ENCODE peak calls at places on chromosomes 13 and 19, in nine cellular contexts. F, C, W, H, B, T, G, S and U are unnamed samples.
A peak's percentile ranks its signal among the peaks of the same experiment; 100 is the strongest.

GRCh38 chr13:61086052-61086451 is 329.6 kb downstream of the PCDH20 start:
- DNase-seq in S (no peak), T (no peak), W (no peak), B (no peak), G (no peak), C (peak; percentile 19), H (no peak), F (no peak), U (no peak)

GRCh38 chr13:23701646-23702045 is 131.4 kb downstream of the TNFRSF19 start:
- DNase-seq in F (no peak), S (peak; percentile 92), C (no peak), H (no peak), T (peak; percentile 5), B (peak; percentile 85), G (no peak), W (no peak), U (no peak)

GRCh38 chr19:11405846-11406643 is 13.1 kb downstream of the RGL3 start:
- DNase-seq in F (no peak), H (no peak), C (peak; percentile 62), W (peak; percentile 33), S (no peak), B (no peak), T (no peak), G (no peak), U (no peak)

GRCh38 chr19:38320969-38321339 is 1.3 kb downstream of the KCNK6 start:
- DNase-seq in T (no peak), W (no peak), G (no peak), S (no peak), H (no peak), C (no peak), F (no peak), B (no peak), U (no peak)

GRCh38 chr13:114225610-114226009 is 9.1 kb upstream of the CDC16 start:
- DNase-seq in B (no peak), G (no peak), H (no peak), C (no peak), F (no peak), T (no peak), W (no peak), S (no peak), U (no peak)

GRCh38 chr19:32688315-32688714 is 3.3 kb upstream of the NUDT19 start:
- DNase-seq in H (no peak), W (no peak), T (no peak), B (no peak), S (no peak), F (no peak), C (no peak), G (no peak), U (no peak)

GRCh38 chr19:5624154-5624663 is 1.3 kb downstream of the SAFB start:
- DNase-seq in B (peak; percentile 22), H (peak; percentile 48), G (no peak), F (peak; percentile 42), T (peak; percentile 48), C (peak; percentile 25), W (no peak), S (no peak), U (no peak)

GRCh38 chr13:30730526-30730925 is 4.8 kb upstream of the ALOX5AP start:
- DNase-seq in G (no peak), F (no peak), B (no peak), T (no peak), W (no peak), H (peak; percentile 46), S (no peak), C (peak; percentile 63), U (no peak)

GRCh38 chr19:40506099-40506498 is 39.3 kb downstream of the SPTBN4 start:
- DNase-seq in W (no peak), H (no peak), S (no peak), B (no peak), C (no peak), T (no peak), G (no peak), F (no peak), U (no peak)

GRCh38 chr19:39408392-39409206 is 2.0 kb downstream of the ZFP36 start:
- DNase-seq in G (peak; percentile 59), S (no peak), W (no peak), H (no peak), F (no peak), T (no peak), B (peak; percentile 21), C (no peak), U (no peak)

GRCh38 chr13:39777527-39778061 is 122.1 kb downstream of the COG6 start:
- DNase-seq in B (no peak), F (no peak), T (peak; percentile 44), G (no peak), C (peak; percentile 73), H (no peak), W (peak; percentile 18), S (no peak), U (no peak)

GRCh38 chr19:13938361-13939027 is at the start of gene PODNL1:
- DNase-seq in H (no peak), T (no peak), F (no peak), C (no peak), G (no peak), B (no peak), S (no peak), W (no peak), U (no peak)

GRCh38 chr13:61664821-61665705 is 249.4 kb upstream of the PCDH20 start:
- DNase-seq in G (no peak), B (no peak), W (no peak), C (peak; percentile 55), S (no peak), T (no peak), F (no peak), H (no peak), U (no peak)

GRCh38 chr13:51453308-51453958 is 597 bp upstream of the INTS6 start:
- DNase-seq in S (peak; percentile 77), T (peak; percentile 88), C (no peak), H (peak; percentile 55), F (no peak), G (peak; percentile 81), B (peak; percentile 85), W (peak; percentile 67), U (peak; percentile 94)

GRCh38 chr19:35642312-35642711 is 767 bp downstream of the ETV2 start:
- DNase-seq in W (no peak), F (no peak), B (no peak), C (peak; percentile 33), T (no peak), H (no peak), G (no peak), S (no peak), U (no peak)

GRCh38 chr13:67736646-67737420 is 506.7 kb upstream of the PCDH9 start:
- DNase-seq in H (no peak), F (peak; percentile 64), C (peak; percentile 89), T (no peak), W (no peak), B (no peak), S (no peak), G (no peak), U (no peak)

GRCh38 chr13:45728759-45729158 is 26.6 kb downstream of the CBY2 start:
- DNase-seq in W (no peak), H (no peak), S (no peak), G (no peak), T (no peak), B (no peak), F (peak; percentile 46), C (peak; percentile 91), U (no peak)

GRCh38 chr19:53182202-53182601 is 11.0 kb downstream of the ZNF665 start:
- DNase-seq in H (no peak), S (no peak), B (no peak), F (no peak), C (no peak), G (no peak), W (no peak), T (peak; percentile 55), U (no peak)

GRCh38 chr13:112510987-112511715 is 76.8 kb downstream of the TUBGCP3 start:
- DNase-seq in H (no peak), W (no peak), T (no peak), F (no peak), G (no peak), C (no peak), S (no peak), B (no peak), U (no peak)

GRCh38 chr19:47172666-47173455 is 42.2 kb downstream of the SAE1 start:
- DNase-seq in T (no peak), H (no peak), B (no peak), G (no peak), S (no peak), F (no peak), C (no peak), W (no peak), U (no peak)

GRCh38 chr19:34226036-34226435 is 28.3 kb upstream of the GARRE1 start:
- DNase-seq in B (no peak), G (no peak), S (no peak), W (no peak), F (no peak), H (no peak), C (no peak), T (no peak), U (no peak)

GRCh38 chr13:86788624-86789023 is 882.5 kb upstream of the SLITRK5 start:
- DNase-seq in F (no peak), W (no peak), H (no peak), S (no peak), B (no peak), G (no peak), T (no peak), C (no peak), U (no peak)

GRCh38 chr13:37526710-37527446 is 71.7 kb downstream of the POSTN start:
- DNase-seq in S (no peak), C (no peak), G (no peak), B (peak; percentile 40), F (no peak), H (no peak), T (no peak), W (no peak), U (no peak)

GRCh38 chr19:56508282-56508778 is 675 bp downstream of the ZNF471 start:
- DNase-seq in B (no peak), C (no peak), H (no peak), F (no peak), T (no peak), W (no peak), S (no peak), G (no peak), U (no peak)

GRCh38 chr19:5369962-5370367 is 29.4 kb upstream of the PTPRS start:
- DNase-seq in B (no peak), G (no peak), W (peak; percentile 68), C (peak; percentile 76), S (no peak), H (peak; percentile 36), F (peak; percentile 50), T (peak; percentile 24), U (no peak)

GRCh38 chr13:31090921-31091624 is 70.6 kb downstream of the HSPH1 start:
- DNase-seq in H (no peak), B (no peak), W (no peak), T (no peak), C (no peak), S (no peak), G (no peak), F (no peak), U (no peak)

GRCh38 chr19:15926484-15926883 is 7.8 kb downstream of the CYP4F11 start:
- DNase-seq in C (no peak), B (no peak), T (no peak), S (no peak), G (no peak), H (no peak), W (no peak), F (no peak), U (no peak)

GRCh38 chr13:52969373-52969772 is 59.2 kb upstream of the OLFM4 start:
- DNase-seq in S (no peak), G (no peak), T (no peak), B (no peak), F (no peak), H (no peak), W (no peak), C (no peak), U (no peak)

GRCh38 chr19:55362174-55362989 is 678 bp downstream of the GARIN5B start:
- DNase-seq in C (no peak), F (no peak), T (no peak), W (no peak), S (no peak), H (no peak), B (no peak), G (no peak), U (no peak)

GRCh38 chr19:14138576-14139265 is 2.3 kb upstream of the ASF1B start:
- DNase-seq in W (no peak), G (no peak), C (no peak), H (no peak), F (peak; percentile 39), S (no peak), T (peak; percentile 20), B (no peak), U (no peak)